ENCODE peak calls at places on chromosomes 11 and 22, in five cellular contexts. O is HCT116, A is suprapubic skin, Z is esophagus muscularis mucosa, F is prostate gland. W is an unnamed sample.

GRCh38 chr11:60065801-60066200 is 9.3 kb downstream of the MS4A3 start:
- DNase-seq in O (no peak), A (no peak), Z (no peak), F (no peak), W (no peak)

GRCh38 chr11:100932474-100933100 is 197.0 kb downstream of the PGR start:
- DNase-seq in O (peak), A (no peak), Z (no peak), F (no peak), W (no peak)

GRCh38 chr11:10076458-10077141 is 217.4 kb downstream of the SBF2 start:
- DNase-seq in O (peak), A (no peak), Z (no peak), F (peak), W (peak)

GRCh38 chr11:2138075-2138435 is 1.1 kb downstream of the IGF2 start:
- DNase-seq in O (no peak), A (no peak), Z (no peak), F (no peak), W (no peak)

GRCh38 chr22:23268139-23268712 is 87.9 kb downstream of the BCR start:
- DNase-seq in O (no peak), A (no peak), Z (no peak), F (no peak), W (no peak)

GRCh38 chr22:26479792-26480610 is 3.6 kb downstream of the HPS4 start:
- DNase-seq in O (no peak), A (no peak), Z (no peak), F (peak), W (no peak)

GRCh38 chr11:104968856-104969776 is 742 bp upstream of the CASP4 start:
- DNase-seq in O (no peak), A (no peak), Z (no peak), F (peak), W (peak)

GRCh38 chr11:70783821-70784220 is 385.5 kb downstream of the CTTN start:
- DNase-seq in O (no peak), A (no peak), Z (no peak), F (no peak), W (no peak)

GRCh38 chr22:38110863-38111852 is 674 bp upstream of the BAIAP2L2 start:
- DNase-seq in O (no peak), A (no peak), Z (no peak), F (no peak), W (peak)

GRCh38 chr11:70872950-70873735 is 379.2 kb downstream of the SHANK2 start:
- DNase-seq in O (no peak), A (no peak), Z (no peak), F (no peak), W (no peak)

GRCh38 chr11:114289779-114290178 is 6.4 kb upstream of the NNMT start:
- DNase-seq in O (no peak), A (no peak), Z (no peak), F (no peak), W (no peak)

GRCh38 chr11:44036811-44037657 is 10.7 kb upstream of the ACCSL start:
- DNase-seq in O (peak), A (peak), Z (peak), F (peak), W (peak)

GRCh38 chr11:102932678-102933077 is 22.9 kb downstream of the MMP13 start:
- DNase-seq in O (no peak), A (no peak), Z (no peak), F (no peak), W (no peak)

GRCh38 chr11:61066645-61067044 is 35.6 kb upstream of the CD5 start:
- DNase-seq in O (no peak), A (peak), Z (no peak), F (no peak), W (no peak)

GRCh38 chr11:74055938-74056337 is 47.1 kb upstream of the UCP3 start:
- DNase-seq in O (peak), A (no peak), Z (no peak), F (no peak), W (no peak)

GRCh38 chr11:71948314-71949027 is 19.6 kb downstream of the RNF121 start:
- DNase-seq in O (no peak), A (no peak), Z (no peak), F (no peak), W (no peak)

GRCh38 chr11:71940561-71941219 is 11.8 kb downstream of the RNF121 start:
- DNase-seq in O (no peak), A (no peak), Z (no peak), F (no peak), W (no peak)

GRCh38 chr11:71949034-71949433 is 20.2 kb downstream of the RNF121 start:
- DNase-seq in O (no peak), A (no peak), Z (no peak), F (no peak), W (no peak)

GRCh38 chr11:71947498-71947897 is 18.7 kb downstream of the RNF121 start:
- DNase-seq in O (no peak), A (no peak), Z (no peak), F (no peak), W (no peak)

GRCh38 chr11:71946144-71946571 is 17.3 kb downstream of the RNF121 start:
- DNase-seq in O (no peak), A (no peak), Z (no peak), F (no peak), W (no peak)
- TF ChIP-seq POLR2AphosphoS5 in O (no peak), A (no peak), Z (no peak), F (no peak), W (no peak)

GRCh38 chr22:36284171-36284571 is 31.2 kb downstream of the APOL1 start:
- DNase-seq in O (no peak), A (no peak), Z (no peak), F (no peak), W (peak)

GRCh38 chr22:36287881-36288515 is 35.1 kb downstream of the APOL1 start:
- DNase-seq in O (no peak), A (no peak), Z (no peak), F (peak), W (peak)

GRCh38 chr22:36285017-36285416 is 32.1 kb downstream of the APOL1 start:
- DNase-seq in O (no peak), A (no peak), Z (no peak), F (no peak), W (no peak)

GRCh38 chr22:36286096-36286957 is 33.4 kb downstream of the APOL1 start:
- DNase-seq in O (peak), A (no peak), Z (peak), F (peak), W (peak)

DNA sequence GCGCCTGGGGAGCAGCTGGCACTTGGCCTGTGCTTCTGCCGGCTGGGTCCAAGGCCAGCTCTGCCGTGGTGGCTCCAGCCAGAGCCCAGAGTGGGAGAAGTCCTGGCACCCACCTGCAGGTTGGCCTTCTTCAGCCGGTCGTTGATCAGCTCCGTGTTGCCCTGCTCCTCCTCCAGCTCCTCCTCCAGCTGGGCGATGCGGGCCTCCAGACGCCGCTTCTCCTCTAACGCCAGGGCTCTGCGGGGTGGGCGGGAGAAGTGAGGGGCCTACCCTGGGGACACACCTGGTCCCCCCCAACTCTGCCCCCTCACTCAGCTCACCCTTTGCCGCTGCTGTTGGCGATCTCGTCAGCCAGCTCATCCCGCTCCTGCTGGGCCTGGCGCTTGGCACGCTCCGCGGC is 32.6 kb downstream of the APOL1 start:
- DNase-seq in O (no peak), A (no peak), Z (no peak), F (no peak), W (no peak)
- TF ChIP-seq POLR2AphosphoS5 in O (no peak), A (no peak), Z (no peak), F (no peak), W (no peak)

GRCh38 chr11:111913997-111914396 is 1.5 kb downstream of the HSPB2 start:
- DNase-seq in O (no peak), A (no peak), Z (no peak), F (no peak), W (no peak)
- TF ChIP-seq POLR2AphosphoS5 in O (no peak), A (no peak), Z (peak), F (peak), W (peak)

GRCh38 chr11:66646875-66647274 is 8.4 kb downstream of the RBM4 start:
- DNase-seq in O (no peak), A (no peak), Z (no peak), F (no peak), W (no peak)

GRCh38 chr11:66652651-66653050 is 14.1 kb downstream of the RBM4 start:
- DNase-seq in O (no peak), A (no peak), Z (no peak), F (no peak), W (no peak)

GRCh38 chr11:66651011-66651410 is 12.5 kb downstream of the RBM4 start:
- DNase-seq in O (no peak), A (no peak), Z (no peak), F (no peak), W (no peak)

GRCh38 chr11:66653123-66653522 is 14.6 kb downstream of the RBM4 start:
- DNase-seq in O (no peak), A (no peak), Z (no peak), F (no peak), W (no peak)

GRCh38 chr11:66649903-66650302 is 11.4 kb downstream of the RBM4 start:
- DNase-seq in O (no peak), A (no peak), Z (no peak), F (no peak), W (no peak)
- TF ChIP-seq POLR2AphosphoS5 in O (no peak), A (no peak), Z (no peak), F (no peak), W (no peak)

GRCh38 chr11:40337118-40337517 is 1122.3 kb downstream of the LRRC4C start:
- DNase-seq in O (no peak), A (no peak), Z (no peak), F (no peak), W (no peak)
- TF ChIP-seq POLR2AphosphoS5 in O (no peak), A (no peak), Z (no peak), F (no peak), W (no peak)

DNA sequence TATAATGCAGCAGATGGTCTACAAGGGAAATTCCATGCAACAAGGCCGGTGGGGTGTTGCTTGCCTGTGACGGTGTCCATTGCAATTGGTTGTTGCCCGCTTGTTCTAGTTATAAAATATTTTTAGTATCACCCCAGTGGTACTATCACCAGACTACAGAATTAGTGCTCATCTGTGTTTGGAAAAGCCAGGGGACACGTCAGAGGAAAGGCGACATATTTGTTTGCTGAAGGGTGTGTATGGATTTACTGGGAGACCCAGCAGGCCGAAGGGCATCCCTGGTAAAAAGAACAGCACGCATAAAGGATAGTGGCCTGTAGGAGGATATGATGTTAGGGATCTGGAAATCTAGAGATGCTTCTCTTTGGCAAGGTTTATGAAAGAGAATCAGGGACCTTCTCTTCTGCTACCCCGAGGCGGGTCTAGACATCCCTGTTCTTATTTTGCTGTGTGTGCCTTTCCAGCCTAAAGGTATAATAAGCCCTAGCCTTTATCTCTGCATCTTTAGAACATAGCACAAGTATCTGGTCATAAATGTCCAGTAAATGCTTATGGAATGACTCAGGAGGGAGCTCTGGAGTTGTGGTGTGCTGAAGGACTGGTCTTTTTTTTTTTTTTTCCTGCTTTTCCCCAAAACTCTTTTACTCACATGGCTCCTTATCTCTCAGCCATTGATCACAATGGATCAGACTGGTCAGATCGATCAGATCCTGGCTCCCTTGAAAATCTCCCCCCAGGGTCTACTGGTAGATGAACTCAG is 90.9 kb downstream of the LDLRAD3 start:
- DNase-seq in O (no peak), A (no peak), Z (no peak), F (no peak), W (no peak)
- TF ChIP-seq POLR2AphosphoS5 in O (no peak), A (no peak), Z (no peak), F (peak), W (no peak)

GRCh38 chr22:50308597-50308935 is 1.1 kb upstream of the PLXNB2 start:
- DNase-seq in O (no peak), A (no peak), Z (peak), F (no peak), W (peak)
- TF ChIP-seq POLR2AphosphoS5 in O (no peak), A (no peak), Z (peak), F (no peak), W (peak)

GRCh38 chr11:62595124-62595523 is 3.8 kb upstream of the TUT1 start:
- DNase-seq in O (no peak), A (no peak), Z (no peak), F (no peak), W (no peak)
- TF ChIP-seq POLR2AphosphoS5 in O (no peak), A (no peak), Z (no peak), F (no peak), W (no peak)

W was measured in upper lobe of left lung.